ENCODE peak calls at places on chromosomes 2 and 18, in four cellular contexts. J, Y, O and Q are unnamed samples.
A peak's percentile ranks its signal among the peaks of the same experiment; 100 is the strongest.

GRCh38 chr18:21444465-21445023 is 156.0 kb downstream of the ESCO1 start:
- DNase-seq in J (peak; percentile 24), Y (peak; percentile 78), O (peak; percentile 69), Q (peak; percentile 55)

GRCh38 chr2:218781691-218782528 is at the start of gene CYP27A1:
- DNase-seq in J (peak; percentile 61), Y (peak; percentile 49), O (no peak), Q (no peak)

GRCh38 chr2:10721344-10722251 is at the start of gene ATP6V1C2:
- DNase-seq in J (no peak), Y (no peak), O (no peak), Q (peak; percentile 43)

GRCh38 chr2:12715878-12716249 is 872 bp upstream of the TRIB2 start:
- DNase-seq in J (peak; percentile 84), Y (peak; percentile 91), O (peak; percentile 61), Q (peak; percentile 41)

GRCh38 chr2:99462084-99462483 is 27.7 kb downstream of the REV1 start:
- DNase-seq in J (no peak), Y (no peak), O (no peak), Q (no peak)

GRCh38 chr18:25066536-25066935 is 285.4 kb downstream of the ZNF521 start:
- DNase-seq in J (peak; percentile 25), Y (peak; percentile 5), O (no peak), Q (no peak)

GRCh38 chr2:130901061-130901460 is 64.3 kb downstream of the ARHGEF4 start:
- DNase-seq in J (no peak), Y (no peak), O (no peak), Q (no peak)

GRCh38 chr2:120736955-120737801 is 1.5 kb downstream of the GLI2 start:
- DNase-seq in J (no peak), Y (peak; percentile 93), O (peak; percentile 83), Q (peak; percentile 31)

GRCh38 chr2:234257859-234258561 is 207.5 kb downstream of the SPP2 start:
- DNase-seq in J (peak; percentile 83), Y (peak; percentile 94), O (peak; percentile 97), Q (peak; percentile 94)

GRCh38 chr2:241460631-241461030 is 47.8 kb downstream of the STK25 start:
- DNase-seq in J (no peak), Y (no peak), O (no peak), Q (no peak)

GRCh38 chr2:200054681-200055468 is 99.5 kb downstream of the MAIP1 start:
- DNase-seq in J (no peak), Y (peak; percentile 4), O (no peak), Q (no peak)
- TF ChIP-seq CTCF in J (no peak), Y (peak; percentile 13), O (no peak), Q (no peak)

GRCh38 chr2:42495234-42495581 is 1.4 kb upstream of the KCNG3 start:
- DNase-seq in J (no peak), Y (no peak), O (no peak), Q (no peak)

GRCh38 chr2:42493885-42494433 is at the start of gene KCNG3:
- DNase-seq in J (peak; percentile 79), Y (peak; percentile 64), O (peak; percentile 72), Q (peak; percentile 44)

GRCh38 chr2:42494434-42495233 is 852 bp upstream of the KCNG3 start:
- DNase-seq in J (peak; percentile 69), Y (peak; percentile 82), O (peak; percentile 91), Q (peak; percentile 87)

GRCh38 chr2:42492691-42493467 is 903 bp downstream of the KCNG3 start:
- DNase-seq in J (peak; percentile 40), Y (peak; percentile 7), O (no peak), Q (no peak)

GRCh38 chr2:42493468-42493884 is 306 bp downstream of the KCNG3 start:
- DNase-seq in J (no peak), Y (no peak), O (no peak), Q (no peak)
- H3K27ac ChIP-seq in J (peak overlapping the region; percentile 79), Y (no peak overlapping the region), O (peak overlapping the region; percentile 88), Q (no peak overlapping the region)

GRCh38 chr2:189171956-189172609 is 7.5 kb downstream of the COL5A2 start:
- DNase-seq in J (no peak), Y (no peak), O (no peak), Q (no peak)
- TF ChIP-seq CTCF in J (no peak), Y (no peak), O (no peak), Q (no peak)

DNA sequence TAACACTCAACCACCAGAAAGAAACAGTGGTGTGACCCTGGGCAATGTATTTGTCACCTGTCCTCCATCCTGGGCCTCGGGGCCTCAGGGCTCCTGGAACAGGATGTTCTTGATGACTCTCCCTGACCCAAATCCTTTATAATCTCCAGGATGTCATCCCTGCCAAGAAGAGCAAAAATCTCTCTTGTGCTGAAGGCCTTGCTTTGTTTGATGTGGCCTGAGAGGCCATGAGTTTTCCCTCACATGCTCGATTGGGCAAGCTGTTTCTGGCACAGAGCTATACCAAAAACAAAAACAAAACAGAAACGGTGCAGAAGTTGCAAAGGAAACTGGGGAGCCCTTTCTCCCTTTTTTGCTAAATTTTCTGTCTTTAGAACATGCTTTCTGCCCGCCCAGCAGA is 35.7 kb upstream of the ST3GAL5 start:
- DNase-seq in J (peak; percentile 93), Y (peak; percentile 91), O (peak; percentile 43), Q (peak; percentile 41)
- H3K27ac ChIP-seq in J (peak overlapping the region; percentile 90), Y (no peak overlapping the region), O (peak overlapping the region; percentile 75), Q (peak overlapping the region; percentile 82)

DNA sequence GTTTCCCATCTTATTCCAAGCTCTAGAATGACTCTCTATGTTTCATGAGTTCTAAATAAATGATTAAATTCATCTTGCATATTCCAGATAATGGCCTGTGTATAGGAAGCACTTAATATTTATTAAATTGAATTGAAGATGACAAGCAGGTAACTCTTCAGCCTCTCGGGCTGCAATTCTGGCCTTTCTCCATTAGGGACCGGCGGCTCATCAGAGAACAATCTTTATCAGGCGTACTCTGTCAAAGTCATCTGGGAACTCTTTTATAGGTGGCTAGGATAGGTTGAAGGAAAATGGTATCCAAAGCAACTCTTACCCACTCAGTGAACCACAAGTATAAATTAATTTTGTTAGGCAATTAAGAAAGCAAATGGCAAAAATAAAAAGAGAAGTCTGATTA is 308.5 kb downstream of the NOL4 start:
- DNase-seq in J (no peak), Y (no peak), O (no peak), Q (no peak)
- TF ChIP-seq CTCF in J (no peak), Y (no peak), O (no peak), Q (no peak)

GRCh38 chr2:37644191-37644590 is 27.3 kb downstream of the CDC42EP3 start:
- DNase-seq in J (no peak), Y (no peak), O (no peak), Q (no peak)

GRCh38 chr2:37643102-37644078 is 28.1 kb downstream of the CDC42EP3 start:
- DNase-seq in J (no peak), Y (no peak), O (no peak), Q (no peak)

GRCh38 chr2:37645836-37646235 is 25.6 kb downstream of the CDC42EP3 start:
- DNase-seq in J (no peak), Y (no peak), O (no peak), Q (no peak)

GRCh38 chr2:37647941-37648315 is 23.5 kb downstream of the CDC42EP3 start:
- DNase-seq in J (no peak), Y (peak; percentile 28), O (no peak), Q (no peak)

DNA sequence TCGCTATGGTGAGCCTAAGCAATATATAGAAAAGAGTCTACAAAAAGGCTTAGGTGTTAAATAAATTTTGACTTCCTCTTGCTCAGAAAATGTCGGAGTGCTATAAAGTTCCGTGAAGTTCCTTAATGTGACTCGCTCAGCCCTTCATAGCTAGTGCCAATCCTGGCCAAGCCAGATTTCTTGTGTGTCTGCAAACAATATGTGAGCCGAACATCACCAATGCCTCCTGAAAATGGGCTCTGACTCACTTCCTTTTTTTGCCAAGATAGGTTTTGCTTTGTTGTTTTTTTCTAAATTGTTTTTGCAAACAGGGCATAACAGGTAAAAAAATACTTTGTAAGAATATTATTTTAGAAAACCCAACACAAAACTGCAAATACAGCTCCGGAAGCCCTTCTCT is 26.1 kb downstream of the CDC42EP3 start:
- DNase-seq in J (peak; percentile 25), Y (peak; percentile 33), O (peak; percentile 30), Q (peak; percentile 45)
- H3K27ac ChIP-seq in J (no peak overlapping the region), Y (no peak overlapping the region), O (peak overlapping the region; percentile 16), Q (peak overlapping the region; percentile 69)

GRCh38 chr18:70021043-70021442 is 73.4 kb upstream of the CD226 start:
- DNase-seq in J (no peak), Y (no peak), O (no peak), Q (no peak)
- TF ChIP-seq CTCF in J (no peak), Y (no peak), O (no peak), Q (no peak)